ENCODE peak calls at places on chromosome 18, in nine cellular contexts. F is GM23248; D is sciatic nerve; Y is activated naive CD4-positive, alpha-beta T cell treated with Interleukin-2 at 50 U/mL for 16 hours; E is NCI-H1417 treated with DMSO at 0.1 percent for 48 hours; Q is GM20000; R is stimulated activated CD4-positive, alpha-beta T cell treated with anti-CD3 and anti-CD28 coated beads, Interleukin-2, amount 100 ng/mL, for 48 hours; Z is AG04449; A is adrenal gland. P is an unnamed sample.
A peak's percentile ranks its signal among the peaks of the same experiment; 100 is the strongest.

GRCh38 chr18:49565656-49566055 is 3.8 kb downstream of the LIPG start:
- DNase-seq in F (peak; percentile 65), D (no peak), Y (no peak), E (peak; percentile 60), Q (no peak), R (no peak), Z (no peak), A (peak; percentile 68), P (no peak)

GRCh38 chr18:7300971-7301553 is 70.2 kb downstream of the LRRC30 start:
- DNase-seq in F (no peak), D (no peak), Y (no peak), E (no peak), Q (no peak), R (no peak), Z (no peak), A (no peak), P (no peak)

GRCh38 chr18:54845788-54846187 is 17.5 kb downstream of the RAB27B start:
- DNase-seq in F (peak; percentile 39), D (no peak), Y (no peak), E (no peak), Q (no peak), R (no peak), Z (no peak), A (no peak), P (no peak)

GRCh38 chr18:48819276-48819675 is 131.5 kb downstream of the SMAD7 start:
- DNase-seq in F (no peak), D (peak; percentile 45), Y (no peak), E (no peak), Q (no peak), R (no peak), Z (no peak), A (no peak), P (no peak)

GRCh38 chr18:78659748-78660147 is 319.9 kb upstream of the SALL3 start:
- DNase-seq in F (no peak), D (no peak), Y (no peak), E (no peak), Q (no peak), R (peak; percentile 17), Z (no peak), A (no peak), P (no peak)

GRCh38 chr18:1104265-1104792 is 199.7 kb downstream of the ADCYAP1 start:
- DNase-seq in F (peak; percentile 12), D (no peak), Y (no peak), E (no peak), Q (no peak), R (no peak), Z (no peak), A (no peak), P (no peak)

GRCh38 chr18:54269924-54270844 is 867 bp downstream of the POLI start:
- DNase-seq in F (peak; percentile 72), D (no peak), Y (peak; percentile 63), E (peak; percentile 77), Q (peak; percentile 34), R (peak; percentile 50), Z (no peak), A (peak; percentile 68), P (no peak)

GRCh38 chr18:46199515-46200147 is 95.4 kb downstream of the HAUS1 start:
- DNase-seq in F (peak; percentile 68), D (no peak), Y (no peak), E (no peak), Q (no peak), R (no peak), Z (no peak), A (no peak), P (no peak)

GRCh38 chr18:42801706-42802105 is 313.8 kb downstream of the RIT2 start:
- DNase-seq in F (peak; percentile 3), D (no peak), Y (no peak), E (no peak), Q (no peak), R (no peak), Z (no peak), A (no peak), P (no peak)

GRCh38 chr18:487371-487770 is 13.1 kb downstream of the COLEC12 start:
- DNase-seq in F (no peak), D (no peak), Y (no peak), E (no peak), Q (no peak), R (no peak), Z (no peak), A (no peak), P (no peak)

GRCh38 chr18:78757014-78757413 is 222.6 kb upstream of the SALL3 start:
- DNase-seq in F (no peak), D (peak; percentile 36), Y (no peak), E (no peak), Q (no peak), R (no peak), Z (no peak), A (no peak), P (no peak)

GRCh38 chr18:9029131-9029530 is 73.4 kb upstream of the NDUFV2 start:
- DNase-seq in F (peak; percentile 60), D (no peak), Y (no peak), E (no peak), Q (no peak), R (no peak), Z (no peak), A (no peak), P (no peak)

GRCh38 chr18:33505798-33506197 is 65.3 kb upstream of the CCDC178 start:
- DNase-seq in F (no peak), D (no peak), Y (no peak), E (no peak), Q (no peak), R (no peak), Z (no peak), A (no peak), P (no peak)

GRCh38 chr18:2792395-2792794 is 54.4 kb upstream of the EMILIN2 start:
- DNase-seq in F (no peak), D (no peak), Y (no peak), E (no peak), Q (no peak), R (no peak), Z (no peak), A (no peak), P (no peak)

GRCh38 chr18:63271881-63272299 is 47.7 kb downstream of the BCL2 start:
- DNase-seq in F (peak; percentile 1), D (no peak), Y (no peak), E (no peak), Q (no peak), R (no peak), Z (no peak), A (no peak), P (no peak)

P was measured in D341Med.